ENCODE peak calls at places on chromosomes 11 and 22, in five cellular contexts. H is AG04449, W is HCT116, K is Kasumi-1, S is hypothalamus. N is an unnamed sample.

GRCh38 chr22:45469573-45470383 is 32.9 kb upstream of the FBLN1 start:
- DNase-seq in H (no peak), S (no peak), K (no peak), W (no peak), N (no peak)

GRCh38 chr11:79274636-79275315 is 166.1 kb downstream of the TENM4 start:
- DNase-seq in K (no peak), W (no peak), S (no peak), H (peak; percentile 54), N (no peak)

GRCh38 chr11:45852712-45853101 is 5.4 kb downstream of the CRY2 start:
- DNase-seq in W (no peak), H (no peak), S (no peak), K (no peak), N (no peak)

GRCh38 chr22:19877626-19878339 is 23.1 kb upstream of the GNB1L start:
- DNase-seq in K (no peak), H (peak; percentile 36), W (no peak), S (no peak), N (no peak)

GRCh38 chr11:86676533-86677154 is 4.2 kb upstream of the ME3 start:
- DNase-seq in S (no peak), K (peak; percentile 20), W (peak; percentile 33), H (no peak), N (no peak)

GRCh38 chr22:39185601-39186012 is 33.1 kb upstream of the CBX7 start:
- DNase-seq in H (no peak), W (no peak), S (peak; percentile 30), K (no peak), N (no peak)

GRCh38 chr11:61601512-61601911 is 20.6 kb upstream of the SYT7 start:
- DNase-seq in W (no peak), H (no peak), K (no peak), S (no peak), N (no peak)

GRCh38 chr22:36369922-36370781 is 17.6 kb downstream of the MYH9 start:
- DNase-seq in S (no peak), K (peak; percentile 38), W (no peak), H (no peak), N (peak; percentile 69)

GRCh38 chr22:39592104-39593060 is 21.8 kb downstream of the CACNA1I start:
- DNase-seq in K (no peak), H (peak; percentile 16), W (peak; percentile 58), S (no peak), N (no peak)

GRCh38 chr11:19185516-19186052 is 16.2 kb downstream of the CSRP3 start:
- DNase-seq in H (no peak), K (no peak), S (no peak), W (no peak), N (no peak)

GRCh38 chr11:130313383-130314183 is 1.1 kb downstream of the ZBTB44 start:
- DNase-seq in K (no peak), W (no peak), H (no peak), S (no peak), N (no peak)

GRCh38 chr22:25078591-25078990 is 121.1 kb upstream of the CRYBB3 start:
- DNase-seq in W (no peak), H (no peak), S (no peak), K (no peak), N (no peak)

GRCh38 chr22:31160328-31160978 is 471 bp downstream of the RNF185 start:
- DNase-seq in W (no peak), K (peak; percentile 34), H (no peak), S (no peak), N (peak; percentile 16)

GRCh38 chr11:125777309-125777708 is 1.3 kb downstream of the PATE2 start:
- DNase-seq in H (no peak), S (no peak), K (no peak), W (no peak), N (no peak)

GRCh38 chr11:33658195-33658900 is 42.3 kb downstream of the C11orf91 start:
- DNase-seq in K (no peak), H (no peak), W (no peak), S (no peak), N (no peak)

GRCh38 chr11:62909107-62909894 is 11.9 kb downstream of the CHRM1 start:
- DNase-seq in S (peak; percentile 18), W (peak; percentile 47), K (peak; percentile 23), H (no peak), N (no peak)

GRCh38 chr22:42321908-42322561 is 51.6 kb upstream of the TCF20 start:
- DNase-seq in S (no peak), W (no peak), H (no peak), K (no peak), N (no peak)

GRCh38 chr11:13668957-13669521 is 571 bp downstream of the FAR1 start:
- DNase-seq in S (no peak), H (no peak), W (no peak), K (peak; percentile 62), N (peak; percentile 50)

GRCh38 chr22:44329179-44329796 is 16.5 kb upstream of the SHISAL1 start:
- DNase-seq in H (no peak), K (no peak), W (no peak), S (no peak), N (no peak)

GRCh38 chr22:49600891-49601431 is 226.7 kb downstream of the BRD1 start:
- DNase-seq in W (no peak), K (no peak), H (no peak), S (no peak), N (no peak)

N was measured in HL-60.